ENCODE peak calls at places on chromosomes 3 and 15, in seven cellular contexts. E is GM12865, K is dorsolateral prefrontal cortex, B is NCI-H1092 treated with DMSO at 0.1 percent for 48 hours, N is MCF 10A, Q is right cardiac atrium, T is T-helper 2 cell. F is an unnamed sample.

GRCh38 chr3:50913279-50913678 is 238.6 kb downstream of the DOCK3 start:
- DNase-seq in N (peak), B (peak), K (no peak), T (no peak), E (no peak), Q (no peak), F (no peak)

GRCh38 chr3:15098503-15099363 is at the start of gene RBSN:
- DNase-seq in K (peak), E (peak), B (peak), Q (peak), T (peak), N (peak), F (peak)

GRCh38 chr3:98657429-98657828 is 64.0 kb upstream of the CPOX start:
- DNase-seq in Q (no peak), N (no peak), K (no peak), E (peak), B (peak), T (no peak), F (peak)

GRCh38 chr15:51622269-51623180 is at the start of gene DMXL2:
- DNase-seq in K (peak), T (peak), Q (peak), N (peak), E (peak), B (peak), F (peak)

GRCh38 chr3:18808423-18808822 is 339.9 kb upstream of the KCNH8 start:
- DNase-seq in N (peak), Q (no peak), K (no peak), B (no peak), E (no peak), T (no peak), F (no peak)

GRCh38 chr3:146256851-146257486 is 6.1 kb upstream of the PLSCR4 start:
- DNase-seq in N (peak), E (no peak), B (no peak), T (no peak), K (no peak), Q (no peak), F (no peak)

GRCh38 chr15:70487380-70487725 is 276.0 kb downstream of the UACA start:
- DNase-seq in B (no peak), K (no peak), Q (no peak), T (no peak), N (no peak), E (peak), F (no peak)

GRCh38 chr3:150296123-150296750 is 111.9 kb upstream of the TSC22D2 start:
- DNase-seq in E (no peak), Q (no peak), T (no peak), K (no peak), B (no peak), N (no peak), F (no peak)

GRCh38 chr3:112470791-112471190 is 28.5 kb downstream of the BTLA start:
- DNase-seq in T (no peak), Q (no peak), B (no peak), N (no peak), K (no peak), E (no peak), F (no peak)

GRCh38 chr3:190968616-190969015 is 106.1 kb upstream of the GMNC start:
- DNase-seq in Q (no peak), N (no peak), E (no peak), B (no peak), T (no peak), K (no peak), F (no peak)

GRCh38 chr3:73056365-73057150 is 4.9 kb upstream of the EBLN2 start:
- DNase-seq in T (no peak), B (peak), K (no peak), Q (no peak), N (peak), E (peak), F (no peak)

GRCh38 chr15:41022487-41023090 is 69.3 kb downstream of the CHAC1 start:
- DNase-seq in N (peak), T (no peak), B (peak), E (peak), K (peak), Q (peak), F (peak)

GRCh38 chr15:31263751-31264533 is 62.7 kb upstream of the KLF13 start:
- DNase-seq in K (peak), T (peak), E (peak), Q (peak), B (peak), N (peak), F (peak)

GRCh38 chr3:107632576-107632975 is 109.8 kb downstream of the BBX start:
- DNase-seq in B (no peak), E (no peak), T (no peak), N (no peak), Q (no peak), K (no peak), F (no peak)

GRCh38 chr3:50120364-50121095 is 31.8 kb downstream of the RBM5 start:
- DNase-seq in B (no peak), N (no peak), K (no peak), E (no peak), T (no peak), Q (no peak), F (no peak)

GRCh38 chr3:10883478-10884234 is 67.6 kb downstream of the SLC6A11 start:
- DNase-seq in B (no peak), K (no peak), N (peak), T (no peak), E (peak), Q (no peak), F (no peak)

GRCh38 chr15:73870700-73871408 is 2.5 kb upstream of the TBC1D21 start:
- DNase-seq in Q (peak), T (no peak), N (no peak), K (no peak), B (peak), E (no peak), F (no peak)

GRCh38 chr3:114863848-114864247 is 283.2 kb downstream of the ZBTB20 start:
- DNase-seq in B (no peak), E (no peak), T (no peak), N (no peak), Q (no peak), K (no peak), F (no peak)

GRCh38 chr3:47247131-47248064 is 35.2 kb downstream of the KIF9 start:
- DNase-seq in E (no peak), Q (no peak), B (no peak), K (no peak), T (no peak), N (no peak), F (no peak)

GRCh38 chr15:86300371-86301106 is 220.9 kb downstream of the AGBL1 start:
- DNase-seq in B (no peak), T (no peak), N (no peak), K (no peak), Q (no peak), E (no peak), F (no peak)

GRCh38 chr3:100893590-100893989 is 99.6 kb downstream of the ABI3BP start:
- DNase-seq in B (no peak), Q (no peak), E (peak), N (peak), K (no peak), T (no peak), F (no peak)

GRCh38 chr3:179288845-179289244 is 34.0 kb upstream of the ZNF639 start:
- DNase-seq in K (no peak), N (no peak), T (no peak), B (no peak), E (no peak), Q (no peak), F (no peak)

GRCh38 chr3:40232626-40233025 is 76.9 kb upstream of the EIF1B start:
- DNase-seq in K (no peak), E (no peak), Q (no peak), B (no peak), T (no peak), N (no peak), F (no peak)

GRCh38 chr15:95265419-95265997 is 1034.1 kb downstream of the MCTP2 start:
- DNase-seq in K (no peak), Q (no peak), B (no peak), E (peak), N (no peak), T (no peak), F (no peak)

GRCh38 chr15:43270676-43271306 is 4.1 kb upstream of the TGM5 start:
- DNase-seq in E (peak), K (no peak), N (no peak), T (no peak), B (no peak), Q (no peak), F (no peak)

GRCh38 chr3:133437391-133438093 is 37.7 kb downstream of the BFSP2 start:
- DNase-seq in N (peak), B (peak), T (no peak), K (no peak), E (no peak), Q (no peak), F (no peak)

GRCh38 chr3:157353657-157354056 is 83.0 kb upstream of the PTX3 start:
- DNase-seq in T (no peak), B (no peak), N (no peak), K (no peak), E (no peak), Q (no peak), F (no peak)

GRCh38 chr15:29736745-29737023 is 85.6 kb downstream of the TJP1 start:
- DNase-seq in K (no peak), B (no peak), Q (no peak), N (peak), E (no peak), T (no peak), F (no peak)

GRCh38 chr15:91184441-91184840 is 84.4 kb downstream of the SV2B start:
- DNase-seq in K (no peak), T (no peak), N (no peak), Q (no peak), B (no peak), E (no peak), F (no peak)

GRCh38 chr15:72368895-72369294 is 6.9 kb downstream of the HEXA start:
- DNase-seq in E (peak), K (no peak), Q (peak), B (no peak), T (no peak), N (no peak), F (no peak)

GRCh38 chr15:70127288-70127746 is 29.6 kb upstream of the TLE3 start:
- DNase-seq in B (no peak), T (no peak), Q (peak), K (peak), E (peak), N (no peak), F (no peak)

GRCh38 chr15:94298359-94298758 is 67.0 kb downstream of the MCTP2 start:
- DNase-seq in T (no peak), B (no peak), Q (no peak), K (no peak), E (no peak), N (peak), F (no peak)

GRCh38 chr3:125916376-125916978 is 52.5 kb upstream of the ROPN1B start:
- DNase-seq in T (peak), K (peak), B (peak), Q (no peak), E (peak), N (peak), F (peak)

GRCh38 chr3:105610473-105610872 is 243.8 kb downstream of the ALCAM start:
- DNase-seq in K (no peak), E (no peak), T (no peak), Q (no peak), B (peak), N (no peak), F (peak)

F was measured in NCI-H774.